ENCODE peak calls at places on chromosomes 13 and 19, in six cellular contexts. B is IMR-90, J is transverse colon, R is kidney epithelial cell, I is heart left ventricle, P is testis. U is an unnamed sample.

GRCh38 chr19:1811472-1811894 is 593 bp downstream of the ATP8B3 start:
- DNase-seq in B (peak), J (peak), R (peak), I (no peak), P (no peak), U (peak)

GRCh38 chr13:19862511-19863313 is 737 bp downstream of the ZMYM5 start:
- DNase-seq in B (peak), J (peak), R (no peak), I (peak), P (peak), U (peak)

GRCh38 chr13:102693781-102694180 is 1.1 kb downstream of the METTL21C start:
- DNase-seq in B (peak), J (no peak), R (no peak), I (no peak), P (no peak), U (peak)

GRCh38 chr19:43541920-43542650 is 9.1 kb downstream of the ZNF575 start:
- DNase-seq in B (no peak), J (no peak), R (no peak), I (no peak), P (no peak), U (no peak)

GRCh38 chr19:56900573-56901097 is 60.1 kb upstream of the PEG3 start:
- DNase-seq in B (no peak), J (no peak), R (no peak), I (no peak), P (no peak), U (no peak)

GRCh38 chr19:36008336-36008978 is at the start of gene SYNE4:
- DNase-seq in B (no peak), J (peak), R (no peak), I (no peak), P (no peak), U (no peak)

GRCh38 chr13:81987677-81988357 is 1646.9 kb upstream of the SPRY2 start:
- DNase-seq in B (no peak), J (no peak), R (no peak), I (no peak), P (no peak), U (no peak)

GRCh38 chr13:33489563-33489962 is 204.0 kb upstream of the STARD13 start:
- DNase-seq in B (no peak), J (no peak), R (no peak), I (no peak), P (no peak), U (no peak)

GRCh38 chr19:27966390-27966816 is 1246.5 kb downstream of the UQCRFS1 start:
- DNase-seq in B (no peak), J (no peak), R (no peak), I (no peak), P (no peak), U (peak)

GRCh38 chr19:17339088-17339741 is 1.9 kb downstream of the GTPBP3 start:
- DNase-seq in B (no peak), J (no peak), R (no peak), I (no peak), P (no peak), U (no peak)

GRCh38 chr13:21670006-21670882 is 629 bp upstream of the FGF9 start:
- DNase-seq in B (peak), J (peak), R (no peak), I (peak), P (peak), U (peak)
- TF ChIP-seq CTCF in B (peak), J (no peak), R (peak), I (peak), P (no peak), U (no peak)

DNA sequence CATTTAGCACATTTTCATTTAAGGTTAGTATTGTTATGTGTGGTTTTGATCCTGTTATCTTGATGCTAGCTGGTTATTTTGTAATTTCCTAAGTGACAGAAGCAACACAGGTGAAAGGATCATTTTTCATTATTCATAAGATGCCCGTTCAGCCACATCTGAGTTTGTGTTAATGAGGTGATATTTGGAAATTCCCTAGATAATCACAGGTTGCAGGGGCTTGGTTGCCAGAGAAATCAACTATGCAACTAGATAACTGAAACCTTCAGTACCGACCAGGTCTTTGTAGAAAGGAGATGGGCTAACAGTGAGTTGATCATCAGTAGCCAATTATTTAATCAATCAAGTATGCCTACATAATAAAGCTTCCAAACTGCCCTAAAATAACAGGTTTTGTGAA is 121.3 kb upstream of the UFM1 start:
- DNase-seq in B (no peak), J (no peak), R (no peak), I (no peak), P (no peak), U (no peak)
- H3K4me3 ChIP-seq in B (no peak), J (no peak), R (no peak), I (no peak), P (no peak), U (no peak)

GRCh38 chr13:99367663-99368448 is 60.7 kb upstream of the GPR183 start:
- DNase-seq in B (no peak), J (no peak), R (no peak), I (no peak), P (no peak), U (no peak)
- TF ChIP-seq CTCF in B (no peak), J (no peak), R (no peak), I (no peak), P (no peak), U (no peak)

DNA sequence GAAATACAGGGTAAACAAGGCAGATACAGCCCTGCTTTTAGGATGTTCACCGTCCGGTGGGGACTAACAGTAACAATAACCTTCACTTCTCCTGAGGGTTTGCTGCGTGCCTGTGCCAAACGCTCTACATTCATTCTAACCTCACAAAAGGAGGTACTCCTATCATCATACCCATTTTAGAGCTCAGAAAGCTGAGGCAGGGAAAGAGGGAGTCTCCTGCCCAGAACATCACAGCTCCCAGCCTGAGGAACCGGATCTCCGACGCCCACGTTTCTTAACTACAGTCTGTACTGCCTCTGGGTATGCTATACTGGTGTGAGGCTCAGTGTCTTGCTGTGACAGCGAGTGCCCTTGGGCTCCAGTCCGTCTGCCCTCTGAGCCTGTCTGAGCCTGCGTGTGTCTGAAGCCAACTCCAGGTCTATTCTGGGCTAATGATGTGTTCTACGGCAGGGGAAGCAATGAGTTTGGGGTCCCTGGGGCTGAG is 5.1 kb downstream of the LIPE start:
- DNase-seq in B (no peak), J (no peak), R (no peak), I (peak), P (no peak), U (no peak)
- H3K4me3 ChIP-seq in B (no peak), J (no peak), R (no peak), I (peak), P (no peak), U (no peak)

DNA sequence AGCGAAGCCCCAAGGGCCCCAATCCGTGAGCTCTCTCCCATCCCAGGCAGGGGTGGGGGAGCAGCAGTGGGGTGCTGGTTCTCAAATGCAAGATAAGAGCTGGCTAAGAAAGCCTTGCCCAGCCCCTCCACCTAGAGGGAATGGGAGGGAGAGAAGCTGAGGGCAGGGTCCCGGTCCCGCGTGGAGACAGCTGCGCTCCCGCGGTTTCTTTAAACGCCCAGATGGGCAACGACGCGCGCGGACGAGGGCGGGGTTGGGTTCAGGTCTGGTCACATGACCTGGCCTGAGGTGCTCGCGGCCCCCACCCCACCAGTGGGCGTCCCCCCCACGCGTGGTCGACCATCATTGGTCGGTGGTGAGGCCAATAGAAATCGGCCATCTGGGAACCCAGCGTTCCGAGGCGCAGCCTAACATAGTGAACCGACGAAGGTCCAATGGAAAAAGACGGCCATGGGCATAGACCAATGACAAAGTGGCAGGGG is 314 bp upstream of the CALR start:
- DNase-seq in B (peak), J (peak), R (peak), I (peak), P (peak), U (peak)
- TF ChIP-seq CTCF in B (no peak), J (no peak), R (no peak), I (no peak), P (no peak), U (no peak)

GRCh38 chr13:30375436-30375835 is 46.9 kb upstream of the UBE2L5 start:
- DNase-seq in B (no peak), J (no peak), R (no peak), I (no peak), P (no peak), U (no peak)
- H3K4me3 ChIP-seq in B (no peak), J (no peak), R (no peak), I (no peak), P (no peak), U (no peak)

GRCh38 chr19:41699231-41699967 is 9.0 kb upstream of the CEACAM5 start:
- DNase-seq in B (no peak), J (peak), R (no peak), I (no peak), P (no peak), U (no peak)

GRCh38 chr19:41700381-41701195 is 7.8 kb upstream of the CEACAM5 start:
- DNase-seq in B (no peak), J (peak), R (no peak), I (no peak), P (no peak), U (no peak)

GRCh38 chr19:41702208-41702651 is 6.2 kb upstream of the CEACAM5 start:
- DNase-seq in B (peak), J (no peak), R (no peak), I (no peak), P (no peak), U (peak)

GRCh38 chr19:41699968-41700323 is 8.5 kb upstream of the CEACAM5 start:
- DNase-seq in B (no peak), J (peak), R (no peak), I (no peak), P (no peak), U (no peak)

DNA sequence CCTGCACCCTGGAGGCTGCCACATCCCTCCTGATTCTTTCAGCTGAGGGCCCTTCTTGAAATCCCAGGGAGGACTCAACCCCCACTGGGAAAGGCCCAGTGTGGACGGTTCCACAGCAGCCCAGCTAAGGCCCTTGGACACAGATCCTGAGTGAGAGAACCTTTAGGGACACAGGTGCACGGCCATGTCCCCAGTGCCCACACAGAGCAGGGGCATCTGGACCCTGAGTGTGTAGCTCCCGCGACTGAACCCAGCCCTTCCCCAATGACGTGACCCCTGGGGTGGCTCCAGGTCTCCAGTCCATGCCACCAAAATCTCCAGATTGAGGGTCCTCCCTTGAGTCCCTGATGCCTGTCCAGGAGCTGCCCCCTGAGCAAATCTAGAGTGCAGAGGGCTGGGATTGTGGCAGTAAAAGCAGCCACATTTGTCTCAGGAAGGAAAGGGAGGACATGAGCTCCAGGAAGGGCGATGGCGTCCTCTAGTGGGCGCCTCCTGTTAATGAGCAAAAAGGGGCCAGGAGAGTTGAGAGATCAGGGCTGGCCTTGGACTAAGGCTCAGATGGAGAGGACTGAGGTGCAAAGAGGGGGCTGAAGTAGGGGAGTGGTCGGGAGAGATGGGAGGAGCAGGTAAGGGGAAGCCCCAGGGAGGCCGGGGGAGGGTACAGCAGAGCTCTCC is 6.9 kb upstream of the CEACAM5 start:
- DNase-seq in B (no peak), J (peak), R (no peak), I (no peak), P (no peak), U (no peak)
- TF ChIP-seq CTCF in B (no peak), J (peak), R (peak), I (no peak), P (no peak), U (no peak)

DNA sequence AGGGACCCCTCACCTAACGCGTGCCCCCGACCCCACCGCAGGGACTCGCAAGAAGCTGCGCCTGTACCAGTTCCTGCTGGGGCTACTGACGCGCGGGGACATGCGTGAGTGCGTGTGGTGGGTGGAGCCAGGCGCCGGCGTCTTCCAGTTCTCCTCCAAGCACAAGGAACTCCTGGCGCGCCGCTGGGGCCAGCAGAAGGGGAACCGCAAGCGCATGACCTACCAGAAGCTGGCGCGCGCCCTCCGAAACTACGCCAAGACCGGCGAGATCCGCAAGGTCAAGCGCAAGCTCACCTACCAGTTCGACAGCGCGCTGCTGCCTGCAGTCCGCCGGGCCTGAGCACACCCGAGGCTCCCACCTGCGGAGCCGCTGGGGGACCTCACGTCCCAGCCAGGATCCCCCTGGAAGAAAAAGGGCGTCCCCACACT is 4.7 kb upstream of the MYBPC2 start:
- DNase-seq in B (peak), J (peak), R (peak), I (peak), P (peak), U (peak)
- H3K4me3 ChIP-seq in B (no peak), J (peak), R (no peak), I (peak), P (peak), U (peak)

GRCh38 chr19:21694171-21694906 is 73.0 kb downstream of the ZNF100 start:
- DNase-seq in B (no peak), J (no peak), R (no peak), I (no peak), P (no peak), U (no peak)
- TF ChIP-seq CTCF in B (no peak), J (no peak), R (no peak), I (no peak), P (no peak), U (no peak)

U was measured in AG10803.